ENCODE peak calls at places on chromosomes 7 and 10, in six cellular contexts. V, X, R, O, H and S are unnamed samples.

GRCh38 chr10:93386496-93387369 is 95.4 kb downstream of the MYOF start:
- DNase-seq in V (no peak), X (no peak), R (no peak), O (no peak), H (peak), S (no peak)

GRCh38 chr10:110632591-110633215 is 11.4 kb upstream of the RBM20 start:
- DNase-seq in V (no peak), X (no peak), R (no peak), O (no peak), H (peak), S (no peak)

GRCh38 chr10:132152896-132153580 is 33.7 kb upstream of the DPYSL4 start:
- DNase-seq in V (no peak), X (no peak), R (no peak), O (no peak), H (no peak), S (no peak)

GRCh38 chr7:131546126-131546525 is 10.3 kb downstream of the PODXL start:
- DNase-seq in V (no peak), X (no peak), R (no peak), O (no peak), H (no peak), S (no peak)

GRCh38 chr7:77991656-77992055 is 193.1 kb downstream of the PHTF2 start:
- DNase-seq in V (no peak), X (no peak), R (no peak), O (no peak), H (no peak), S (no peak)

GRCh38 chr10:78215645-78216044 is 182.0 kb downstream of the RPS24 start:
- DNase-seq in V (peak), X (peak), R (peak), O (no peak), H (peak), S (no peak)

GRCh38 chr7:107414198-107414597 is 55.7 kb upstream of the GPR22 start:
- DNase-seq in V (no peak), X (no peak), R (no peak), O (no peak), H (no peak), S (no peak)

GRCh38 chr10:130440494-130440893 is 304.3 kb downstream of the GLRX3 start:
- DNase-seq in V (no peak), X (no peak), R (no peak), O (no peak), H (no peak), S (peak)

GRCh38 chr7:118175751-118176150 is 8.2 kb upstream of the LSM8 start:
- DNase-seq in V (no peak), X (no peak), R (no peak), O (no peak), H (no peak), S (no peak)

GRCh38 chr7:50426280-50427045 is 23.7 kb downstream of the FIGNL1 start:
- DNase-seq in V (no peak), X (no peak), R (no peak), O (no peak), H (no peak), S (no peak)

GRCh38 chr10:8617792-8618191 is 563.3 kb downstream of the GATA3 start:
- DNase-seq in V (no peak), X (no peak), R (no peak), O (no peak), H (no peak), S (no peak)

GRCh38 chr10:6120691-6121090 is 31.9 kb downstream of the RBM17 start:
- DNase-seq in V (no peak), X (no peak), R (no peak), O (no peak), H (peak), S (no peak)

GRCh38 chr10:132446661-132447445 is 49.9 kb downstream of the PWWP2B start:
- DNase-seq in V (peak), X (peak), R (no peak), O (peak), H (peak), S (no peak)

GRCh38 chr10:124249812-124250432 is 156.5 kb upstream of the CHST15 start:
- DNase-seq in V (no peak), X (no peak), R (no peak), O (no peak), H (no peak), S (no peak)
- TF ChIP-seq CTCF in V (peak), X (no peak), R (peak), O (no peak), H (no peak), S (peak)

GRCh38 chr7:138065827-138066226 is 10.4 kb upstream of the AKR1D1 start:
- DNase-seq in V (no peak), X (no peak), R (no peak), O (no peak), H (no peak), S (no peak)
- TF ChIP-seq CTCF in V (no peak), X (no peak), R (no peak), O (no peak), H (no peak), S (no peak)

GRCh38 chr10:58436071-58436470 is 50.9 kb downstream of the TFAM start:
- DNase-seq in V (no peak), X (no peak), R (no peak), O (no peak), H (no peak), S (no peak)

GRCh38 chr10:58431903-58432302 is 46.7 kb downstream of the TFAM start:
- DNase-seq in V (no peak), X (peak), R (no peak), O (no peak), H (peak), S (no peak)

GRCh38 chr10:58438340-58438739 is 53.1 kb downstream of the TFAM start:
- DNase-seq in V (no peak), X (peak), R (peak), O (no peak), H (peak), S (no peak)

GRCh38 chr10:58438986-58439385 is 53.8 kb downstream of the TFAM start:
- DNase-seq in V (no peak), X (no peak), R (no peak), O (no peak), H (no peak), S (no peak)

GRCh38 chr10:58435297-58435696 is 50.1 kb downstream of the TFAM start:
- DNase-seq in V (peak), X (peak), R (peak), O (no peak), H (peak), S (no peak)
- TF ChIP-seq CTCF in V (peak), X (peak), R (peak), O (no peak), H (no peak), S (no peak)

GRCh38 chr7:964401-965231 is 10.1 kb upstream of the ADAP1 start:
- DNase-seq in V (peak), X (peak), R (no peak), O (no peak), H (peak), S (no peak)
- TF ChIP-seq CTCF in V (peak), X (no peak), R (no peak), O (no peak), H (peak), S (no peak)

DNA sequence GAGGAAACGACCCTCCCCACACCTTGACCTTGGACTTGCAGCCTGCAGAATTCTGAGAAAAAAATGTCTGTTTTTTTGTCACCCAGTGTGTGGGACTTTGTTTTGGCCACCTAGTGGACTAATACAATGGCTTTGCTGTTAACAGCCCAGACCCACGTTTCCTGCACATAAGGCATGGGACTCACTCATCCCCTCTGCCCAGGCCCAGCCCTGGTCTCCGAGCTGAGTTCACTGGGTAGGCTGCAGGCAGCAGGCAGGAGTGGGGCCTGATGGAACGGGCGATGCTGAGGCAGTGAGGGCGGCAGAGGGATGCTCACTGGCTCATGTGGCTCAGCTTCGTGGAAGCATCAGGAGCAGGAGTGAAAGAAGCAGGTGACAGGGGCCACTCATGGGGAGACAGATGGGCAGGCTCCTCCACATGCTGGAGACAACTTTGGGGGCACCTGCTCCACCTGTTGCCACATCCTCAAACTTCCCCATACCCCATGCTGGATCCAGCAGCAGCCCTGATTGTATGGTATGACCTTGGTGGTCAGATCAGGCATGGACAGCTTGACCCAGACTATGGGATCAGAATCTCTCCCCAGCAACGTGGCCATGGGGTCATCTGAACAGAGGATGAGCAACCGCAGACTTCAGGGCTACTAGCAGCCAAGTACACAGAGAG is 65.8 kb upstream of the ANTXRL start:
- DNase-seq in V (no peak), X (no peak), R (no peak), O (no peak), H (no peak), S (no peak)
- TF ChIP-seq CTCF in V (no peak), X (no peak), R (no peak), O (no peak), H (no peak), S (peak)

GRCh38 chr7:105584165-105584564 is 2.9 kb upstream of the EFCAB10 start:
- DNase-seq in V (no peak), X (no peak), R (no peak), O (no peak), H (no peak), S (no peak)
- TF ChIP-seq CTCF in V (no peak), X (no peak), R (no peak), O (no peak), H (no peak), S (no peak)

DNA sequence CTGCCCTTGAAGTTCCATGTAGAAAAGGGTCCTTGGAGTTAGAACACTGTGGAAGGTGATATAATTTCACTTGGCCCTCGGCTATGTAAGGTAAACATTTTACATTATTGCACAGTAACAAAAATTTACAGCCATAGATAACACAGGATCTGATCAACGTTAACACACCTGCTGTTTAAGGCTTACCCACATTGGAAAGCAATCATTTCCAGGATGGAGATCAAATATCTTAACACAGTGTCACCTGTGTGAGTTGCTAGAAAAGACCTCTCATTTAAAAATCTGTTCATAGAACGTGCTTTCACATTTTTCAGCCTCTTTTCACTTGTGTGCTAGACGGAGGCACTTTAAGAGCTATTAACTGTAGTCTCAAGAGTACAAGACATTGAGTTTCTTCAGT is 1.9 kb downstream of the TMEM229A start:
- DNase-seq in V (no peak), X (no peak), R (no peak), O (no peak), H (no peak), S (no peak)
- TF ChIP-seq CTCF in V (no peak), X (no peak), R (no peak), O (no peak), H (no peak), S (no peak)

GRCh38 chr10:116472874-116473273 is 45.2 kb downstream of the PNLIPRP3 start:
- DNase-seq in V (no peak), X (peak), R (no peak), O (no peak), H (no peak), S (no peak)

GRCh38 chr10:116470071-116470470 is 42.4 kb downstream of the PNLIPRP3 start:
- DNase-seq in V (no peak), X (no peak), R (no peak), O (no peak), H (no peak), S (no peak)

GRCh38 chr10:116466715-116467422 is 39.2 kb downstream of the PNLIPRP3 start:
- DNase-seq in V (no peak), X (no peak), R (no peak), O (no peak), H (no peak), S (no peak)

GRCh38 chr10:116469437-116469836 is 41.8 kb downstream of the PNLIPRP3 start:
- DNase-seq in V (no peak), X (peak), R (no peak), O (no peak), H (no peak), S (no peak)

GRCh38 chr10:116470768-116471415 is 43.2 kb downstream of the PNLIPRP3 start:
- DNase-seq in V (no peak), X (no peak), R (no peak), O (no peak), H (no peak), S (no peak)
- TF ChIP-seq CTCF in V (peak), X (peak), R (peak), O (no peak), H (peak), S (no peak)

GRCh38 chr7:152959610-152960009 is 200.1 kb downstream of the ACTR3B start:
- DNase-seq in V (peak), X (no peak), R (no peak), O (no peak), H (no peak), S (no peak)

GRCh38 chr7:152956006-152956405 is 196.5 kb downstream of the ACTR3B start:
- DNase-seq in V (no peak), X (no peak), R (no peak), O (no peak), H (no peak), S (no peak)
- TF ChIP-seq CTCF in V (no peak), X (no peak), R (no peak), O (no peak), H (no peak), S (no peak)

GRCh38 chr7:151311294-151311864 is 30.2 kb upstream of the NUB1 start:
- DNase-seq in V (no peak), X (no peak), R (no peak), O (no peak), H (peak), S (no peak)
- TF ChIP-seq CTCF in V (no peak), X (peak), R (peak), O (no peak), H (no peak), S (no peak)